ENCODE peak calls at places on chromosomes 16 and 17, in four cellular contexts. H, S, N and Z are unnamed samples. For H3K9me3, the result is how much of the 10 kb centered on the place peaks cover.

GRCh38 chr16:81716478-81717210 is 62.4 kb upstream of the PLCG2 start:
- DNase-seq in N (no peak), H (no peak), S (no peak), Z (no peak)

GRCh38 chr16:10971560-10971961 is 27.2 kb downstream of the CLEC16A start:
- DNase-seq in H (peak), N (peak), S (peak), Z (peak)

GRCh38 chr16:29644973-29645698 is 17.9 kb upstream of the SPN start:
- DNase-seq in H (no peak), N (no peak), S (no peak), Z (no peak)

GRCh38 chr17:42754782-42755181 is 6.2 kb upstream of the RAMP2 start:
- DNase-seq in H (peak), S (no peak), N (peak), Z (no peak)

GRCh38 chr17:238964-239259 is 57.5 kb upstream of the DOC2B start:
- DNase-seq in S (no peak), H (no peak), N (no peak), Z (peak)

GRCh38 chr17:65277576-65277975 is 140.4 kb downstream of the RGS9 start:
- DNase-seq in N (no peak), H (no peak), S (no peak), Z (peak)

GRCh38 chr16:9116141-9116540 is 24.7 kb downstream of the HAPSTR1 start:
- DNase-seq in N (no peak), H (no peak), S (no peak), Z (no peak)

GRCh38 chr16:26963109-26963508 is 103.6 kb upstream of the C16orf82 start:
- DNase-seq in H (no peak), S (peak), N (no peak), Z (peak)

GRCh38 chr16:82192665-82193064 is 22.6 kb upstream of the MPHOSPH6 start:
- DNase-seq in S (no peak), H (peak), N (peak), Z (no peak)

GRCh38 chr17:58331815-58332719 is 3.5 kb upstream of the TSPOAP1 start:
- DNase-seq in H (peak), N (no peak), S (no peak), Z (peak)

GRCh38 chr17:31554930-31555329 is 163.5 kb downstream of the RAB11FIP4 start:
- DNase-seq in S (no peak), H (no peak), N (no peak), Z (no peak)

GRCh38 chr16:53504161-53504663 is 1.2 kb upstream of the AKTIP start:
- DNase-seq in H (peak), S (peak), N (no peak), Z (peak)

GRCh38 chr17:68346448-68346847 is 55.2 kb downstream of the ARSG start:
- DNase-seq in H (peak), S (no peak), N (no peak), Z (peak)

GRCh38 chr17:83148317-83149044 is 69.1 kb downstream of the METRNL start:
- DNase-seq in S (peak), H (no peak), N (no peak), Z (no peak)

GRCh38 chr17:70636517-70637133 is 467.3 kb downstream of the KCNJ2 start:
- DNase-seq in N (peak), H (peak), S (peak), Z (no peak)

GRCh38 chr17:66191607-66192377 is at the start of gene CEP112:
- DNase-seq in S (peak), H (peak), N (peak), Z (peak)

GRCh38 chr16:24499193-24499814 is 40.1 kb upstream of the RBBP6 start:
- DNase-seq in H (no peak), N (peak), S (peak), Z (peak)

GRCh38 chr17:22131740-22132139 is 439.4 kb downstream of the KCNJ18 start:
- DNase-seq in N (no peak), H (no peak), S (no peak), Z (no peak)

GRCh38 chr17:22128723-22129122 is 436.4 kb downstream of the KCNJ18 start:
- DNase-seq in H (no peak), S (no peak), N (no peak), Z (no peak)

GRCh38 chr17:22123536-22124281 is 431.4 kb downstream of the KCNJ18 start:
- DNase-seq in H (no peak), N (no peak), S (no peak), Z (no peak)

GRCh38 chr17:22128171-22128570 is 435.8 kb downstream of the KCNJ18 start:
- DNase-seq in H (no peak), N (no peak), S (no peak), Z (no peak)
- H3K9me3 ChIP-seq in H (under half), N (under half), S (under half), Z (under half)

GRCh38 chr17:3935825-3936355 is 19.6 kb upstream of the P2RX1 start:
- DNase-seq in N (peak), S (peak), H (no peak), Z (no peak)
- H3K27ac ChIP-seq in N (no peak), S (no peak), H (no peak), Z (no peak)

GRCh38 chr16:35140293-35140986 is 1681.0 kb downstream of the TP53TG3F start:
- DNase-seq in S (no peak), H (no peak), N (no peak), Z (no peak)

GRCh38 chr16:35131429-35131828 is 1672.0 kb downstream of the TP53TG3F start:
- DNase-seq in S (no peak), H (no peak), N (no peak), Z (no peak)

GRCh38 chr16:35134471-35134870 is 1675.1 kb downstream of the TP53TG3F start:
- DNase-seq in N (peak), H (no peak), S (no peak), Z (no peak)
- H3K9me3 ChIP-seq in N (under half), H (under half), S (under half), Z (under half)

GRCh38 chr16:69073181-69073669 is 32.2 kb upstream of the HAS3 start:
- DNase-seq in H (no peak), N (peak), S (peak), Z (no peak)
- H3K27ac ChIP-seq in H (no peak), N (peak), S (no peak), Z (peak)

DNA sequence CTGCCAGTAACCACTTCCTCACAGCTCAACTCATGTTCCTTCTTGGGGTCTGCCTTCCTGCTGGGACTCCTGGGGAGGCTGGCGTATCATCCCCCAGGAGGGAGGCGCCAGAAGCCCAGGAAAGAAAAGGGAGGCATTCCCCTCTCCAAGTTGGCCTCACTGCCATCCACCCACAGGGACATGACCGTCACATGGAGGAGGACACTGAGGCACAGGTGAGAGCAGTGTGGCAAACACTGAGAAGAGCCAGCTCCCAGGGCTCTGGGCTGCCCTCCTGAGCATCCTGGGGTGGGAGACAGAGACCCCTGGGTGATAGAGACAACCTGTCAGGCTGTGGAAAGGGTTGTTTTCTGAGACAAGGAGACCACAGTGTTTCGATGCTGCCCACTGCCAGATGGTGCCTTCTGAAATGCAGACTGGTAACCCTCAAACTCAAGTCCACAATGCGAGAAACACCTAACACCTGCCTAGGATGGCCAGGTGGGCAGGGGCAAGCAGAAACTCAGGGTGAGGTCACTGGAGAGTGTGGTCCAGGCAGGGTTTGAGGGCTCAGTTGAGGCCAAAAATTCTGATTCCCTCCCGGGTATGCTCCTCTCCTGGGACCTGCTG is 1722.1 kb downstream of the TP53TG3F start:
- DNase-seq in H (no peak), N (no peak), S (no peak), Z (no peak)
- H3K9me3 ChIP-seq in H (under half), N (under half), S (under half), Z (under half)

DNA sequence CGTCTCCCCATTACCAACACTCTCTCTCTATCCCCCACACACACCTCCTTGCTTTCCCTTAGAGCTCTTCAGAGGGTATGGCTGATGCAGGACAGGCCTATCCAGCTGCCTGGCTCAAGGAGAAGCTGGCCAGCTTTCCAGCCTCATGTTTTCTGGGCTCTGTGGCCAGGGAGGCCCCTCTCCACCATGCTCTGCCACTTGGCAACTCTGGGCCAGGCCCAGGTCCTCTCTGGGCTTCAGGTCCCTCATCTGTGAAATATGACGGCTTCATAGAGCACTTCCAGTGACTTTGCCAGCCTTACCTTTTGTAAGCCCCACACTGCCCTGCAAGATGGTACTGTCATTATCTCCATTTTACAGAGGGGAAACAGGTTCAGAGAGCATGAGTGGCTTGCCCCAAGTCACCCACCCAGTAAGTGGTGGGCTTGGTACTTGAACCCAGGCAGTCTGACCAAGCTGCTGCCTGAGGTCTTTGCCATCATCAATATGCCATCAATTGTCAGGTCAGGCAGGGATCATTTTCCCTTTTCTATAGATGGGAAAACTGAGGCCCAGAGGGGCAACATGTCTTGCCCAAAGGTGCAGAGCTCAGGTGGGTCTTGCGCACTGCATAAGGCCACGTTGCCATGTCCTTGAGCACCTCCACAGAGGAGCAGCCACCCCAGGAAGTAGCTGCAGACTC is 548 bp upstream of the ADGRG5 start:
- DNase-seq in S (no peak), N (no peak), H (no peak), Z (no peak)
- H3K27ac ChIP-seq in S (no peak), N (no peak), H (no peak), Z (no peak)

DNA sequence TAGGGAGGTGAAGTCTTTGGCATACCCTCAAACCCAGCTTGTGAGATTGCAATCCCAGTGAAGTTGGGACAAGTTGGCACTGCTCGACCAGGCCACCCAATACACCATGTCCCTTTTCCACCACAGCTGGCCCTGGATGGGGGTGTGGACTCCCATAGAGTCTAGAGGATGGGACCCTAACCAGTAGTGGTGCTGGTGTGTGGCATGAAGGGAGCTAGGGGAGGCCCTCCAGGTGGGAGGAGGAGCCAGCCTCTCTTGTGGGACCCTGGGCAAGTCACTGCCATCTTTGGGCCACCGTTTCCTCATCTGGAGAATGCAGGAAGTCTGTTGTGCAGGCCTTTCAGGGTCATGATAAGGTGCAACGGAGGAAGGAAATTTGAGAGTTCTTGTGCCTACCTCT is 1854.9 kb downstream of the TP53TG3F start:
- DNase-seq in N (no peak), S (no peak), H (no peak), Z (no peak)
- H3K9me3 ChIP-seq in N (under half), S (under half), H (under half), Z (under half)